ENCODE peak calls at places on chromosomes 1 and 21, in four cellular contexts. U is AG09309; P is activated naive CD4-positive, alpha-beta T cell; I is NCI-H774. O is an unnamed sample.

GRCh38 chr1:61156576-61157239 is 74.3 kb downstream of the NFIA start:
- DNase-seq in U (no peak), P (no peak), I (no peak), O (no peak)

GRCh38 chr1:160363010-160363409 is 3.9 kb upstream of the NHLH1 start:
- DNase-seq in U (no peak), P (no peak), I (no peak), O (no peak)

GRCh38 chr1:27430903-27431653 is 38.7 kb downstream of the GPR3 start:
- DNase-seq in U (no peak), P (no peak), I (no peak), O (no peak)

GRCh38 chr1:221097479-221098281 is 218.4 kb downstream of the HLX start:
- DNase-seq in U (peak; percentile 100), P (no peak), I (no peak), O (no peak)

GRCh38 chr1:171434717-171435346 is 50.5 kb upstream of the PRRC2C start:
- DNase-seq in U (peak; percentile 21), P (no peak), I (no peak), O (no peak)

GRCh38 chr1:232459826-232460225 is 170.1 kb downstream of the SIPA1L2 start:
- DNase-seq in U (no peak), P (no peak), I (no peak), O (no peak)

GRCh38 chr1:184903111-184903692 is 71.1 kb downstream of the NIBAN1 start:
- DNase-seq in U (no peak), P (no peak), I (no peak), O (no peak)

GRCh38 chr1:945910-946565 is 13.0 kb downstream of the NOC2L start:
- DNase-seq in U (no peak), P (no peak), I (no peak), O (no peak)

GRCh38 chr1:161486806-161487482 is 18.3 kb upstream of the FCGR2A start:
- DNase-seq in U (peak; percentile 31), P (no peak), I (peak; percentile 44), O (peak; percentile 54)

GRCh38 chr1:62810420-62811274 is 26.7 kb downstream of the ATG4C start:
- DNase-seq in U (no peak), P (no peak), I (no peak), O (no peak)

GRCh38 chr1:64664287-64664686 is 80.6 kb upstream of the RAVER2 start:
- DNase-seq in U (no peak), P (no peak), I (no peak), O (no peak)

GRCh38 chr1:228283476-228284147 is 75.8 kb downstream of the OBSCN start:
- DNase-seq in U (no peak), P (no peak), I (no peak), O (no peak)

GRCh38 chr21:42107881-42108553 is 36.9 kb downstream of the UMODL1 start:
- DNase-seq in U (no peak), P (peak; percentile 11), I (peak; percentile 30), O (peak; percentile 87)

GRCh38 chr1:21290546-21290944 is 282 bp upstream of the ECE1 start:
- DNase-seq in U (no peak), P (no peak), I (no peak), O (no peak)

GRCh38 chr1:186304982-186305949 is 69.8 kb downstream of the TPR start:
- DNase-seq in U (no peak), P (no peak), I (no peak), O (peak; percentile 9)

GRCh38 chr1:231118704-231119453 is 43.0 kb upstream of the TRIM67 start:
- DNase-seq in U (no peak), P (no peak), I (no peak), O (no peak)

GRCh38 chr1:203800001-203800400 is 4.6 kb downstream of the ZBED6 start:
- DNase-seq in U (no peak), P (no peak), I (no peak), O (no peak)

GRCh38 chr21:25639167-25639921 is at the start of gene JAM2:
- DNase-seq in U (no peak), P (peak; percentile 2), I (no peak), O (no peak)

GRCh38 chr1:216054593-216054992 is 368.7 kb downstream of the USH2A start:
- DNase-seq in U (no peak), P (no peak), I (peak; percentile 6), O (peak; percentile 43)

GRCh38 chr1:202230061-202230938 is 36.7 kb downstream of the LGR6 start:
- DNase-seq in U (no peak), P (no peak), I (no peak), O (no peak)

GRCh38 chr1:2906620-2907019 is 105.1 kb upstream of the TTC34 start:
- DNase-seq in U (no peak), P (no peak), I (no peak), O (no peak)

GRCh38 chr1:61960999-61961398 is 218.7 kb downstream of the PATJ start:
- DNase-seq in U (no peak), P (no peak), I (no peak), O (no peak)

GRCh38 chr1:179079113-179079761 is 2.6 kb upstream of the TOR3A start:
- DNase-seq in U (no peak), P (no peak), I (peak; percentile 62), O (peak; percentile 65)

GRCh38 chr1:218501073-218501612 is 156.0 kb downstream of the TGFB2 start:
- DNase-seq in U (no peak), P (no peak), I (no peak), O (no peak)

GRCh38 chr1:172954476-172955150 is 96.1 kb downstream of the TNFSF18 start:
- DNase-seq in U (no peak), P (no peak), I (no peak), O (no peak)

GRCh38 chr1:8020032-8020431 is 6.1 kb downstream of the ERRFI1 start:
- DNase-seq in U (no peak), P (no peak), I (no peak), O (no peak)

GRCh38 chr1:100921110-100921706 is 25.3 kb downstream of the SLC30A7 start:
- DNase-seq in U (peak; percentile 28), P (no peak), I (peak; percentile 29), O (peak; percentile 19)

GRCh38 chr1:44035726-44036408 is 4.6 kb upstream of the SLC6A9 start:
- DNase-seq in U (no peak), P (no peak), I (no peak), O (no peak)

GRCh38 chr1:12456979-12457378 is 161.0 kb downstream of the DHRS3 start:
- DNase-seq in U (peak; percentile 46), P (no peak), I (no peak), O (no peak)

GRCh38 chr1:226447932-226448670 is 40.2 kb upstream of the PARP1 start:
- DNase-seq in U (peak; percentile 24), P (no peak), I (no peak), O (no peak)

GRCh38 chr1:8767006-8767405 is 50.4 kb downstream of the RERE start:
- DNase-seq in U (no peak), P (no peak), I (no peak), O (no peak)

GRCh38 chr1:68111804-68112436 is 61.5 kb upstream of the DIRAS3 start:
- DNase-seq in U (peak; percentile 75), P (no peak), I (peak; percentile 14), O (peak; percentile 67)